ENCODE peak calls at places on chromosomes 16 and 17, in ten cellular contexts. K is pancreas, T is AG04450, C is prostate gland, Z is esophagus squamous epithelium, V is colonic mucosa, W is heart right ventricle, D is OCI-LY7, F is left lung, M is RWPE1. X is an unnamed sample.

GRCh38 chr16:66549284-66550131 is at the start of gene TK2:
- DNase-seq in K (peak), T (peak), C (peak), Z (no peak), V (peak), W (peak), D (peak), F (peak), M (peak), X (peak)

GRCh38 chr16:11914759-11915643 is 755 bp downstream of the GSPT1 start:
- DNase-seq in K (peak), T (no peak), C (peak), Z (no peak), V (peak), W (peak), D (peak), F (peak), M (no peak), X (peak)

GRCh38 chr16:30725465-30725792 is 22.8 kb upstream of the PHKG2 start:
- DNase-seq in K (no peak), T (no peak), C (no peak), Z (no peak), V (no peak), W (no peak), D (no peak), F (no peak), M (no peak), X (no peak)

GRCh38 chr17:37642706-37643105 is 540 bp downstream of the DDX52 start:
- DNase-seq in K (no peak), T (no peak), C (no peak), Z (no peak), V (no peak), W (no peak), D (peak), F (no peak), M (peak), X (no peak)

GRCh38 chr17:14360851-14361250 is 60.0 kb downstream of the HS3ST3B1 start:
- DNase-seq in K (no peak), T (no peak), C (no peak), Z (no peak), V (no peak), W (no peak), D (peak), F (no peak), M (no peak), X (no peak)

GRCh38 chr17:27559996-27560481 is 70.9 kb upstream of the LGALS9 start:
- DNase-seq in K (peak), T (peak), C (no peak), Z (no peak), V (peak), W (peak), D (no peak), F (peak), M (peak), X (no peak)

GRCh38 chr17:59145571-59146096 is 9.4 kb downstream of the SKA2 start:
- DNase-seq in K (no peak), T (no peak), C (no peak), Z (no peak), V (no peak), W (no peak), D (no peak), F (no peak), M (no peak), X (no peak)

GRCh38 chr17:79978545-79978852 is 57.2 kb downstream of the TBC1D16 start:
- DNase-seq in K (no peak), T (no peak), C (no peak), Z (no peak), V (no peak), W (no peak), D (no peak), F (no peak), M (no peak), X (no peak)

GRCh38 chr16:88928405-88929375 is 48.3 kb downstream of the CBFA2T3 start:
- DNase-seq in K (peak), T (no peak), C (no peak), Z (no peak), V (peak), W (no peak), D (no peak), F (no peak), M (no peak), X (no peak)

GRCh38 chr16:88700636-88701482 is 5.3 kb downstream of the RNF166 start:
- DNase-seq in K (peak), T (peak), C (peak), Z (peak), V (peak), W (peak), D (peak), F (peak), M (no peak), X (peak)

GRCh38 chr17:8345052-8345690 is 5.5 kb downstream of the ODF4 start:
- DNase-seq in K (no peak), T (no peak), C (no peak), Z (no peak), V (no peak), W (no peak), D (no peak), F (no peak), M (no peak), X (no peak)

GRCh38 chr17:39064374-39064773 is 87.1 kb downstream of the PLXDC1 start:
- DNase-seq in K (no peak), T (peak), C (no peak), Z (no peak), V (no peak), W (no peak), D (no peak), F (no peak), M (peak), X (no peak)

GRCh38 chr16:24896439-24896838 is 50.7 kb downstream of the SLC5A11 start:
- DNase-seq in K (no peak), T (no peak), C (no peak), Z (no peak), V (no peak), W (no peak), D (peak), F (no peak), M (no peak), X (no peak)

GRCh38 chr16:1512174-1512573 is 19.0 kb downstream of the TELO2 start:
- DNase-seq in K (no peak), T (no peak), C (no peak), Z (no peak), V (no peak), W (no peak), D (no peak), F (no peak), M (no peak), X (no peak)

GRCh38 chr17:82023447-82024241 is 539 bp downstream of the LRRC45 start:
- DNase-seq in K (peak), T (no peak), C (no peak), Z (no peak), V (no peak), W (no peak), D (peak), F (no peak), M (no peak), X (peak)

GRCh38 chr17:17126131-17127110 is 79.7 kb downstream of the PLD6 start:
- DNase-seq in K (no peak), T (no peak), C (no peak), Z (no peak), V (no peak), W (no peak), D (no peak), F (no peak), M (no peak), X (no peak)

GRCh38 chr17:27568811-27569210 is 62.2 kb upstream of the LGALS9 start:
- DNase-seq in K (no peak), T (no peak), C (no peak), Z (no peak), V (no peak), W (no peak), D (no peak), F (no peak), M (no peak), X (no peak)

GRCh38 chr17:29682054-29682453 is 59.3 kb upstream of the CORO6 start:
- DNase-seq in K (no peak), T (no peak), C (no peak), Z (no peak), V (no peak), W (no peak), D (peak), F (no peak), M (no peak), X (no peak)
- TF ChIP-seq CTCF in K (no peak), T (peak), C (no peak), Z (no peak), V (no peak), W (no peak), D (peak), F (no peak), M (no peak), X (no peak)

GRCh38 chr17:74971069-74971841 is 1.3 kb downstream of the HID1 start:
- DNase-seq in K (no peak), T (no peak), C (no peak), Z (no peak), V (no peak), W (no peak), D (no peak), F (no peak), M (no peak), X (no peak)

GRCh38 chr17:74970395-74970794 is 2.2 kb downstream of the HID1 start:
- DNase-seq in K (no peak), T (no peak), C (no peak), Z (no peak), V (no peak), W (peak), D (no peak), F (no peak), M (no peak), X (no peak)

GRCh38 chr17:74971842-74972106 is 785 bp downstream of the HID1 start:
- DNase-seq in K (no peak), T (no peak), C (no peak), Z (no peak), V (no peak), W (no peak), D (no peak), F (no peak), M (no peak), X (no peak)

GRCh38 chr17:74972107-74972972 is at the start of gene HID1:
- DNase-seq in K (peak), T (no peak), C (peak), Z (no peak), V (peak), W (peak), D (peak), F (peak), M (peak), X (peak)

GRCh38 chr17:74972973-74973328 is 392 bp upstream of the HID1 start:
- DNase-seq in K (no peak), T (no peak), C (no peak), Z (no peak), V (no peak), W (no peak), D (no peak), F (no peak), M (no peak), X (no peak)
- H3K27ac ChIP-seq in K (no peak), T (no peak), C (no peak), Z (no peak), V (no peak), W (no peak), D (no peak), F (no peak), M (no peak), X (no peak)

GRCh38 chr17:46847204-46848191 is 3.9 kb upstream of the WNT9B start:
- DNase-seq in K (no peak), T (no peak), C (no peak), Z (no peak), V (peak), W (no peak), D (no peak), F (no peak), M (no peak), X (no peak)

GRCh38 chr17:46839211-46839610 is 12.2 kb upstream of the WNT9B start:
- DNase-seq in K (no peak), T (no peak), C (no peak), Z (no peak), V (no peak), W (no peak), D (no peak), F (no peak), M (no peak), X (no peak)

GRCh38 chr17:46837521-46837920 is 13.9 kb upstream of the WNT9B start:
- DNase-seq in K (no peak), T (no peak), C (no peak), Z (no peak), V (no peak), W (no peak), D (no peak), F (no peak), M (no peak), X (no peak)

GRCh38 chr17:46841561-46842379 is 9.6 kb upstream of the WNT9B start:
- DNase-seq in K (no peak), T (no peak), C (no peak), Z (no peak), V (no peak), W (no peak), D (no peak), F (no peak), M (no peak), X (no peak)

DNA sequence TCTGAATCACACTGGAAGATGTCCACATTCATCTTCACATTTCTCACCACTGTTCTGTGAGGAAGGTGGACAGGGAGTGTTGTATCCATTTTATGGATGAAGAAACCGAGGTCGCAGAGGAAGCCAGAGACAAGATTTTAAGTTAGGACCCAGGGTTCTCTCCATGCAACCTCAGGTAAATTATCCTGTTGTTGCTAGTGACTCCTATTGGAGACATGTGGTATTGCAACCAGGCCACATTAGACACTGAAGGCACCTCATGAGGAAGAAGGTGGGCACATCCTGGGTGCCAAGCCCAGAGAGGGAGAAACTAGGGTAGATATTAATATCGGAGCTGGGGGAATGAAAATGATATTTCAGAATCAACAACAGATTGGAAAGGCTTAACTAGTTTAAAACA is 8.5 kb upstream of the WNT9B start:
- DNase-seq in K (no peak), T (no peak), C (no peak), Z (no peak), V (no peak), W (no peak), D (no peak), F (no peak), M (no peak), X (no peak)
- TF ChIP-seq CTCF in K (peak), T (peak), C (no peak), Z (no peak), V (no peak), W (no peak), D (peak), F (peak), M (peak), X (no peak)

GRCh38 chr17:3546997-3547396 is 10.6 kb downstream of the TRPV3 start:
- DNase-seq in K (no peak), T (no peak), C (no peak), Z (no peak), V (no peak), W (no peak), D (no peak), F (no peak), M (no peak), X (no peak)
- H3K27ac ChIP-seq in K (no peak), T (no peak), C (no peak), Z (no peak), V (no peak), W (no peak), D (no peak), F (no peak), M (no peak), X (no peak)